ENCODE peak calls at places on chromosomes 12 and 14, in four cellular contexts. D is A172, K is hepatocyte, B is kidney tubule cell. T is an unnamed sample.

GRCh38 chr14:90820958-90821357 is 4.7 kb upstream of the TTC7B start:
- DNase-seq in B (peak), D (peak), K (no peak), T (no peak)

GRCh38 chr12:57834086-57834876 is 12.2 kb downstream of the CTDSP2 start:
- DNase-seq in B (no peak), D (no peak), K (no peak), T (no peak)

GRCh38 chr12:127306604-127307215 is 960.3 kb upstream of the TMEM132C start:
- DNase-seq in B (peak), D (no peak), K (no peak), T (no peak)

GRCh38 chr12:27969011-27969900 is 3.3 kb downstream of the PTHLH start:
- DNase-seq in K (peak), D (no peak), B (peak), T (no peak)

GRCh38 chr14:63542231-63542999 is 762 bp downstream of the PPP2R5E start:
- DNase-seq in D (peak), B (peak), K (peak), T (no peak)

GRCh38 chr12:131025939-131026702 is 72.4 kb downstream of the ADGRD1 start:
- DNase-seq in B (no peak), D (no peak), K (no peak), T (no peak)

GRCh38 chr14:61620130-61620946 is 75.0 kb upstream of the HIF1A start:
- DNase-seq in D (peak), K (peak), B (peak), T (no peak)

GRCh38 chr12:121345151-121345810 is 6.9 kb downstream of the ANAPC5 start:
- DNase-seq in D (no peak), K (no peak), B (no peak), T (no peak)

GRCh38 chr12:105948331-105948730 is 190.4 kb downstream of the NUAK1 start:
- DNase-seq in K (no peak), D (no peak), B (no peak), T (no peak)

GRCh38 chr12:76143343-76144252 is 59.1 kb upstream of the NAP1L1 start:
- DNase-seq in B (no peak), K (no peak), D (no peak), T (no peak)

GRCh38 chr12:25034676-25035075 is 85.8 kb upstream of the BCAT1 start:
- DNase-seq in B (no peak), K (no peak), D (no peak), T (no peak)

GRCh38 chr12:123608192-123608591 is 6.3 kb downstream of the DDX55 start:
- DNase-seq in K (no peak), B (no peak), D (no peak), T (no peak)

GRCh38 chr12:118126119-118126757 is 9.7 kb upstream of the PEBP1 start:
- DNase-seq in B (no peak), D (no peak), K (no peak), T (no peak)

GRCh38 chr12:125092108-125092871 is 27.1 kb downstream of the AACS start:
- DNase-seq in B (no peak), K (no peak), D (no peak), T (no peak)

GRCh38 chr14:100443643-100444042 is 120.5 kb downstream of the SLC25A47 start:
- DNase-seq in D (peak), B (peak), K (no peak), T (no peak)

GRCh38 chr12:3560295-3560620 is 69.3 kb downstream of the PRMT8 start:
- DNase-seq in B (no peak), D (no peak), K (no peak), T (no peak)

GRCh38 chr12:105773501-105773900 is 365.3 kb downstream of the NUAK1 start:
- DNase-seq in K (no peak), D (no peak), B (no peak), T (no peak)

GRCh38 chr14:93940437-93940836 is 13.3 kb downstream of the FAM181A start:
- DNase-seq in D (no peak), B (no peak), K (no peak), T (no peak)

GRCh38 chr12:130026608-130027176 is 122.9 kb upstream of the TMEM132D start:
- DNase-seq in B (peak), D (peak), K (peak), T (no peak)

GRCh38 chr14:70856851-70857498 is 47.7 kb upstream of the MAP3K9 start:
- DNase-seq in K (no peak), B (peak), D (peak), T (no peak)

GRCh38 chr12:113161415-113162016 is 12.0 kb downstream of the CFAP73 start:
- DNase-seq in K (no peak), D (peak), B (no peak), T (no peak)

GRCh38 chr14:64758711-64759554 is 54.7 kb downstream of the PLEKHG3 start:
- DNase-seq in K (peak), B (peak), D (peak), T (no peak)

GRCh38 chr12:6347367-6348338 is 5.8 kb upstream of the TNFRSF1A start:
- DNase-seq in D (no peak), B (peak), K (no peak), T (no peak)

GRCh38 chr14:75824328-75824727 is 157.5 kb downstream of the TGFB3 start:
- DNase-seq in K (no peak), D (no peak), B (no peak), T (no peak)

GRCh38 chr14:55502746-55503284 is 62.4 kb upstream of the TBPL2 start:
- DNase-seq in B (no peak), D (no peak), K (peak), T (no peak)

GRCh38 chr12:9221476-9221875 is 13.3 kb upstream of the PZP start:
- DNase-seq in B (peak), D (no peak), K (no peak), T (no peak)